ENCODE peak calls at places on chromosomes 2 and 18, in eight cellular contexts. One of them, this sample, is unnamed.

GRCh38 chr18:54880706-54881105 is 52.4 kb downstream of the RAB27B start:
- DNase-seq in NB4: no peak
- DNase-seq in brain microvascular endothelial cell: peak; percentile 81
- DNase-seq in fibroblast of pulmonary artery: peak; percentile 78
- DNase-seq in OCI-LY7: no peak
- DNase-seq in astrocyte of the cerebellum: no peak
- DNase-seq in stomach: no peak
- DNase-seq in aorta: no peak
- DNase-seq in this sample: no peak

GRCh38 chr2:74573747-74574562 is 19.4 kb downstream of the DOK1 start:
- DNase-seq in stomach: no peak
- DNase-seq in OCI-LY7: peak; percentile 33
- DNase-seq in fibroblast of pulmonary artery: peak; percentile 66
- DNase-seq in brain microvascular endothelial cell: peak; percentile 68
- DNase-seq in NB4: peak; percentile 96
- DNase-seq in aorta: no peak
- DNase-seq in astrocyte of the cerebellum: no peak
- DNase-seq in this sample: no peak

GRCh38 chr2:226080323-226080722 is 680.8 kb downstream of the NYAP2 start:
- DNase-seq in NB4: no peak
- DNase-seq in brain microvascular endothelial cell: peak; percentile 30
- DNase-seq in stomach: no peak
- DNase-seq in fibroblast of pulmonary artery: peak; percentile 76
- DNase-seq in OCI-LY7: no peak
- DNase-seq in astrocyte of the cerebellum: peak; percentile 28
- DNase-seq in aorta: no peak
- DNase-seq in this sample: no peak

GRCh38 chr2:218387369-218388194 is 5.5 kb downstream of the SLC11A1 start:
- DNase-seq in astrocyte of the cerebellum: peak; percentile 60
- DNase-seq in fibroblast of pulmonary artery: peak; percentile 86
- DNase-seq in aorta: peak; percentile 67
- DNase-seq in brain microvascular endothelial cell: peak; percentile 70
- DNase-seq in OCI-LY7: no peak
- DNase-seq in NB4: no peak
- DNase-seq in stomach: peak; percentile 66
- DNase-seq in this sample: no peak

GRCh38 chr2:176753752-176754474 is 458.7 kb upstream of the HNRNPA3 start:
- DNase-seq in OCI-LY7: peak; percentile 63
- DNase-seq in astrocyte of the cerebellum: no peak
- DNase-seq in NB4: peak; percentile 54
- DNase-seq in brain microvascular endothelial cell: no peak
- DNase-seq in fibroblast of pulmonary artery: no peak
- DNase-seq in aorta: no peak
- DNase-seq in stomach: no peak
- DNase-seq in this sample: no peak

GRCh38 chr2:25279091-25279651 is 62.6 kb downstream of the DNMT3A start:
- DNase-seq in fibroblast of pulmonary artery: peak; percentile 33
- DNase-seq in OCI-LY7: peak; percentile 80
- DNase-seq in aorta: peak; percentile 89
- DNase-seq in stomach: peak; percentile 35
- DNase-seq in NB4: peak; percentile 87
- DNase-seq in astrocyte of the cerebellum: no peak
- DNase-seq in brain microvascular endothelial cell: no peak
- DNase-seq in this sample: peak; percentile 62

GRCh38 chr2:182456784-182457183 is 29.9 kb upstream of the PDE1A start:
- DNase-seq in astrocyte of the cerebellum: peak; percentile 32
- DNase-seq in brain microvascular endothelial cell: peak; percentile 5
- DNase-seq in NB4: no peak
- DNase-seq in OCI-LY7: no peak
- DNase-seq in stomach: no peak
- DNase-seq in aorta: no peak
- DNase-seq in fibroblast of pulmonary artery: peak; percentile 53
- DNase-seq in this sample: no peak

GRCh38 chr2:239905884-239906654 is 119.1 kb downstream of the NDUFA10 start:
- DNase-seq in stomach: no peak
- DNase-seq in brain microvascular endothelial cell: no peak
- DNase-seq in OCI-LY7: no peak
- DNase-seq in astrocyte of the cerebellum: no peak
- DNase-seq in fibroblast of pulmonary artery: no peak
- DNase-seq in aorta: peak; percentile 24
- DNase-seq in NB4: no peak
- DNase-seq in this sample: no peak

GRCh38 chr2:88885275-88885674 is 193.8 kb downstream of the RPIA start:
- DNase-seq in OCI-LY7: peak; percentile 89
- DNase-seq in stomach: no peak
- DNase-seq in fibroblast of pulmonary artery: no peak
- DNase-seq in astrocyte of the cerebellum: no peak
- DNase-seq in aorta: no peak
- DNase-seq in NB4: no peak
- DNase-seq in brain microvascular endothelial cell: no peak
- DNase-seq in this sample: no peak

GRCh38 chr2:237583385-237584295 is 6.9 kb downstream of the RAB17 start:
- DNase-seq in astrocyte of the cerebellum: no peak
- DNase-seq in stomach: no peak
- DNase-seq in OCI-LY7: no peak
- DNase-seq in NB4: no peak
- DNase-seq in fibroblast of pulmonary artery: no peak
- DNase-seq in aorta: no peak
- DNase-seq in brain microvascular endothelial cell: no peak
- DNase-seq in this sample: no peak

GRCh38 chr2:15758779-15759343 is 167.2 kb downstream of the DDX1 start:
- DNase-seq in OCI-LY7: no peak
- DNase-seq in astrocyte of the cerebellum: no peak
- DNase-seq in aorta: no peak
- DNase-seq in NB4: no peak
- DNase-seq in stomach: no peak
- DNase-seq in fibroblast of pulmonary artery: no peak
- DNase-seq in brain microvascular endothelial cell: no peak
- DNase-seq in this sample: no peak

GRCh38 chr18:71008257-71008656 is 719.4 kb downstream of the SOCS6 start:
- DNase-seq in fibroblast of pulmonary artery: no peak
- DNase-seq in brain microvascular endothelial cell: no peak
- DNase-seq in astrocyte of the cerebellum: no peak
- DNase-seq in stomach: no peak
- DNase-seq in aorta: no peak
- DNase-seq in NB4: no peak
- DNase-seq in OCI-LY7: no peak
- DNase-seq in this sample: no peak

DNA sequence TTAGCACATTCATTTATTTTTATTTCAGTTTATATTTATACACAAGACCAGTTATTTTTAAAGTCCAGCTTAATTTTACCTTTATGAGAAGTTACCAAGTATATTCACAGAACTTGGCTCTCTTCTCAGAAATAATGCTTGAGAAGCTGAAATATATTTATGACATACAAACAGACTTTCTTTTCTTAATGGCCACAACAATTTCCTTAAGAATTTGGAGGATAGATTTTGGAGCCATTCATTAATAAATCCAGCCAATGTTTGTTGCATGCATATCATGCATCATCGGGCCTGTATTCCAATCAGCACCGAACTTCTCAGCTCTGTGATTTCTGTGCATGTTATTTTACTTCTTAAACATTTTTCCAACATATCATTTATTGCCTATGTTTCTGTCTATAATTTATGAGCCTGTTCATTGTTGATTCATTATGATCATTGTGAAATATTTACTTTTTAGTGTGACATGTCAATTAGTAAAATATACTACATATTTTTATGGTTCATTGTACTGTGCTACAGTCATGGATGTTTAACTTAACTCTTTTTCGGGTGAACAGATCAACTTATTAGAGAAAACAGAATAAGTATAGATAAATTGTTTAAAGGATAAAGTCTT is 3.5 kb downstream of the GULP1 start:
- DNase-seq in fibroblast of pulmonary artery: no peak
- DNase-seq in brain microvascular endothelial cell: no peak
- DNase-seq in aorta: no peak
- DNase-seq in stomach: no peak
- DNase-seq in astrocyte of the cerebellum: no peak
- DNase-seq in OCI-LY7: no peak
- DNase-seq in NB4: no peak
- DNase-seq in this sample: no peak
- H3K4me3 ChIP-seq in fibroblast of pulmonary artery: no peak overlapping the region
- H3K4me3 ChIP-seq in brain microvascular endothelial cell: peak overlapping the region; percentile 86
- H3K4me3 ChIP-seq in aorta: peak overlapping the region; percentile 36
- H3K4me3 ChIP-seq in stomach: peak overlapping the region; percentile 74
- H3K4me3 ChIP-seq in astrocyte of the cerebellum: peak overlapping the region; percentile 81
- H3K4me3 ChIP-seq in OCI-LY7: no peak overlapping the region
- H3K4me3 ChIP-seq in NB4: no peak overlapping the region
- H3K4me3 ChIP-seq in this sample: no peak overlapping the region

GRCh38 chr2:64700133-64700809 is 46.6 kb upstream of the SERTAD2 start:
- DNase-seq in brain microvascular endothelial cell: no peak
- DNase-seq in fibroblast of pulmonary artery: peak; percentile 45
- DNase-seq in OCI-LY7: no peak
- DNase-seq in astrocyte of the cerebellum: no peak
- DNase-seq in stomach: no peak
- DNase-seq in NB4: peak; percentile 41
- DNase-seq in aorta: no peak
- DNase-seq in this sample: no peak
- H3K4me3 ChIP-seq in brain microvascular endothelial cell: no peak overlapping the region
- H3K4me3 ChIP-seq in fibroblast of pulmonary artery: no peak overlapping the region
- H3K4me3 ChIP-seq in OCI-LY7: no peak overlapping the region
- H3K4me3 ChIP-seq in astrocyte of the cerebellum: no peak overlapping the region
- H3K4me3 ChIP-seq in stomach: no peak overlapping the region
- H3K4me3 ChIP-seq in NB4: no peak overlapping the region
- H3K4me3 ChIP-seq in aorta: no peak overlapping the region
- H3K4me3 ChIP-seq in this sample: no peak overlapping the region

GRCh38 chr2:196166876-196167275 is 4.5 kb downstream of the STK17B start:
- DNase-seq in fibroblast of pulmonary artery: peak; percentile 66
- DNase-seq in OCI-LY7: no peak
- DNase-seq in NB4: peak; percentile 74
- DNase-seq in aorta: no peak
- DNase-seq in brain microvascular endothelial cell: peak; percentile 77
- DNase-seq in astrocyte of the cerebellum: peak; percentile 68
- DNase-seq in stomach: no peak
- DNase-seq in this sample: no peak
- H3K4me3 ChIP-seq in fibroblast of pulmonary artery: no peak overlapping the region
- H3K4me3 ChIP-seq in OCI-LY7: peak overlapping the region; percentile 98
- H3K4me3 ChIP-seq in NB4: peak overlapping the region; percentile 74
- H3K4me3 ChIP-seq in aorta: no peak overlapping the region
- H3K4me3 ChIP-seq in brain microvascular endothelial cell: peak overlapping the region; percentile 18
- H3K4me3 ChIP-seq in astrocyte of the cerebellum: no peak overlapping the region
- H3K4me3 ChIP-seq in stomach: peak overlapping the region; percentile 89
- H3K4me3 ChIP-seq in this sample: no peak overlapping the region

DNA sequence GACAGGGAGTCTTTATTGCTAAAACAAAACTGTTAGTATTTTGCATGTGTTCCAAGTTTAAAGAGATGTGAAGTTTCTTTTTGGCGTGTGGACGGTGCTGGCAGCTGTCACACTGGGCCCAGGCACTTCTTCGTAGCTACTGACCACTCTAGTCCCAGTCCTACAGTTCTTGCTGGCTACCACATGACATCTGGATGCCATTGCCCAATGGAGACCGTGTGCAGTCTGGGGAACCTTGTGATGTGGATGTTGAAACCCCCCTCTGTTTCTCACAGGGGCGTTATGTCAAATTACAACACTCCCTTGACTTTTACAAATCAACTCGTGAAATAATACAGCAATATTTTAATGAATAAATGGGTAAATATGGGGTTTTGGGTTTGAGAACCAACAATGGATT is 1.1 kb downstream of the GPD2 start:
- DNase-seq in OCI-LY7: no peak
- DNase-seq in brain microvascular endothelial cell: no peak
- DNase-seq in aorta: peak; percentile 62
- DNase-seq in fibroblast of pulmonary artery: peak; percentile 77
- DNase-seq in astrocyte of the cerebellum: no peak
- DNase-seq in stomach: peak; percentile 28
- DNase-seq in NB4: peak; percentile 52
- DNase-seq in this sample: peak; percentile 23
- H3K4me3 ChIP-seq in OCI-LY7: peak overlapping the region; percentile 67
- H3K4me3 ChIP-seq in brain microvascular endothelial cell: peak overlapping the region; percentile 73
- H3K4me3 ChIP-seq in aorta: peak overlapping the region; percentile 78
- H3K4me3 ChIP-seq in fibroblast of pulmonary artery: peak overlapping the region; percentile 76
- H3K4me3 ChIP-seq in astrocyte of the cerebellum: peak overlapping the region; percentile 64
- H3K4me3 ChIP-seq in stomach: peak overlapping the region; percentile 61
- H3K4me3 ChIP-seq in NB4: no peak overlapping the region
- H3K4me3 ChIP-seq in this sample: peak overlapping the region; percentile 90

DNA sequence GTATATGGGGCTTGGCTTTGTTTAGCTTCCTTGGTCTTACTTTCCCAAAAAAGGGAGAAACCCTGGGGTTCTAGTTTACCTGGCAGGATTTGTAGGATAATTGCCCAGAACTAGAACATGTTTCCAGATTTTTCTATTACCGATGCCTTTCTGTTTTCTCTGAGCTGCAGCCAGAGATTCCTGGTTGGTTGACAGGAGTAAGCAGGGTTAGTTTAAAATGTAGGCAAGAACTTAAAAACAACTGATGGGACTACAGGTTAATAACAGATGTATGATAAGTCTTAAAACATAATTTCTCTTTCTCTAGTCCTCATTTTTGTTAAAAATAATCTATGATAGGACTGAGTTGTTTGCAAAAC is 38.9 kb upstream of the GMCL1 start:
- DNase-seq in brain microvascular endothelial cell: no peak
- DNase-seq in stomach: no peak
- DNase-seq in OCI-LY7: no peak
- DNase-seq in fibroblast of pulmonary artery: no peak
- DNase-seq in aorta: no peak
- DNase-seq in astrocyte of the cerebellum: no peak
- DNase-seq in NB4: no peak
- DNase-seq in this sample: no peak
- H3K4me3 ChIP-seq in brain microvascular endothelial cell: no peak overlapping the region
- H3K4me3 ChIP-seq in stomach: no peak overlapping the region
- H3K4me3 ChIP-seq in OCI-LY7: peak overlapping the region; percentile 61
- H3K4me3 ChIP-seq in fibroblast of pulmonary artery: no peak overlapping the region
- H3K4me3 ChIP-seq in aorta: no peak overlapping the region
- H3K4me3 ChIP-seq in astrocyte of the cerebellum: no peak overlapping the region
- H3K4me3 ChIP-seq in NB4: no peak overlapping the region
- H3K4me3 ChIP-seq in this sample: peak overlapping the region; percentile 13

GRCh38 chr2:58047969-58048368 is 1.4 kb downstream of the VRK2 start:
- DNase-seq in brain microvascular endothelial cell: no peak
- DNase-seq in astrocyte of the cerebellum: no peak
- DNase-seq in fibroblast of pulmonary artery: no peak
- DNase-seq in OCI-LY7: peak; percentile 2
- DNase-seq in aorta: no peak
- DNase-seq in NB4: no peak
- DNase-seq in stomach: no peak
- DNase-seq in this sample: no peak
- H3K4me3 ChIP-seq in brain microvascular endothelial cell: no peak overlapping the region
- H3K4me3 ChIP-seq in astrocyte of the cerebellum: no peak overlapping the region
- H3K4me3 ChIP-seq in fibroblast of pulmonary artery: peak overlapping the region; percentile 75
- H3K4me3 ChIP-seq in OCI-LY7: peak overlapping the region; percentile 76
- H3K4me3 ChIP-seq in aorta: no peak overlapping the region
- H3K4me3 ChIP-seq in NB4: peak overlapping the region; percentile 85
- H3K4me3 ChIP-seq in stomach: peak overlapping the region; percentile 68
- H3K4me3 ChIP-seq in this sample: no peak overlapping the region

GRCh38 chr2:30148850-30149249 is 2.0 kb downstream of the YPEL5 start:
- DNase-seq in fibroblast of pulmonary artery: no peak
- DNase-seq in OCI-LY7: peak; percentile 32
- DNase-seq in aorta: no peak
- DNase-seq in stomach: no peak
- DNase-seq in brain microvascular endothelial cell: no peak
- DNase-seq in astrocyte of the cerebellum: no peak
- DNase-seq in NB4: peak; percentile 23
- DNase-seq in this sample: no peak
- H3K4me3 ChIP-seq in fibroblast of pulmonary artery: no peak overlapping the region
- H3K4me3 ChIP-seq in OCI-LY7: peak overlapping the region; percentile 72
- H3K4me3 ChIP-seq in aorta: no peak overlapping the region
- H3K4me3 ChIP-seq in stomach: peak overlapping the region; percentile 83
- H3K4me3 ChIP-seq in brain microvascular endothelial cell: no peak overlapping the region
- H3K4me3 ChIP-seq in astrocyte of the cerebellum: no peak overlapping the region
- H3K4me3 ChIP-seq in NB4: no peak overlapping the region
- H3K4me3 ChIP-seq in this sample: no peak overlapping the region

DNA sequence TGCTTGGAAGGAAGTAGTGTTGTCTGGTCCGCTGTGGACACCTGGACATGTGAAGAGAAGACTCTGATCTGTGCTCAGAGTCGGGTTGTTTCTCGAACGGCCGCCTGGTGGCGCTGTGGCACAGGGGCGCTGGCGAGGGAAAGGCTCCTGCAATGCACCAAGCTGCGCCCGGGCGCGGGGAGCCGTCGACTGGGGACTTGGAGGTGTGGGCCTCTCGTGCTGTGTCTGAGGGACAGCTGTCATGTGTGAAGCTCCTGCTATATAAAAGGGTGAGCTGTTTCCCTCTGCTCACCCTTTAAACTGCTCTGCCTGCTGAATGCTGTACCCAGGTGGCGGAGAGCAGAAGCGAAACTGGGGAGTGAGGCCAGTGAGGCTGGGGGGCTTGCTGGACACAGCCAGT is 44.0 kb downstream of the GNAL start:
- DNase-seq in OCI-LY7: peak; percentile 71
- DNase-seq in brain microvascular endothelial cell: peak; percentile 60
- DNase-seq in NB4: peak; percentile 78
- DNase-seq in aorta: peak; percentile 79
- DNase-seq in stomach: peak; percentile 81
- DNase-seq in fibroblast of pulmonary artery: peak; percentile 67
- DNase-seq in astrocyte of the cerebellum: peak; percentile 18
- DNase-seq in this sample: peak; percentile 58
- H3K4me3 ChIP-seq in OCI-LY7: peak overlapping the region; percentile 21
- H3K4me3 ChIP-seq in brain microvascular endothelial cell: no peak overlapping the region
- H3K4me3 ChIP-seq in NB4: no peak overlapping the region
- H3K4me3 ChIP-seq in aorta: no peak overlapping the region
- H3K4me3 ChIP-seq in stomach: peak overlapping the region; percentile 33
- H3K4me3 ChIP-seq in fibroblast of pulmonary artery: peak overlapping the region; percentile 19
- H3K4me3 ChIP-seq in astrocyte of the cerebellum: peak overlapping the region; percentile 13
- H3K4me3 ChIP-seq in this sample: no peak overlapping the region